ENCODE peak calls at places on chromosomes 2 and 18, in nine cellular contexts. T, J, U, V, I, G, S, Q and X are unnamed samples.

GRCh38 chr2:225630824-225631533 is 231.5 kb downstream of the NYAP2 start:
- DNase-seq in T (no peak), J (no peak), U (no peak), V (no peak), I (no peak), G (no peak), S (no peak), Q (no peak), X (no peak)

GRCh38 chr2:112482309-112483046 is 522 bp downstream of the TTL start:
- DNase-seq in T (no peak), J (peak; percentile 68), U (peak; percentile 39), V (peak; percentile 45), I (peak; percentile 77), G (peak; percentile 46), S (peak; percentile 38), Q (peak; percentile 41), X (peak; percentile 69)

GRCh38 chr2:235613671-235614070 is 119.8 kb downstream of the AGAP1 start:
- DNase-seq in T (no peak), J (no peak), U (no peak), V (no peak), I (no peak), G (no peak), S (no peak), Q (no peak), X (no peak)

GRCh38 chr2:121717529-121717928 is 19.1 kb downstream of the NIFK start:
- DNase-seq in T (no peak), J (no peak), U (no peak), V (no peak), I (no peak), G (no peak), S (no peak), Q (no peak), X (no peak)

GRCh38 chr2:8797682-8798081 is 39.7 kb downstream of the KIDINS220 start:
- DNase-seq in T (no peak), J (no peak), U (no peak), V (no peak), I (no peak), G (no peak), S (no peak), Q (peak; percentile 22), X (peak; percentile 22)

GRCh38 chr2:95305341-95306058 is 8.4 kb downstream of the KCNIP3 start:
- DNase-seq in T (no peak), J (no peak), U (no peak), V (no peak), I (no peak), G (no peak), S (no peak), Q (peak; percentile 80), X (peak; percentile 29)

GRCh38 chr2:174572556-174572955 is 25.0 kb downstream of the WIPF1 start:
- DNase-seq in T (no peak), J (no peak), U (no peak), V (no peak), I (no peak), G (no peak), S (no peak), Q (no peak), X (no peak)

GRCh38 chr18:657998-658946 is 819 bp downstream of the TYMS start:
- DNase-seq in T (peak; percentile 82), J (peak; percentile 88), U (peak; percentile 92), V (peak; percentile 93), I (peak; percentile 89), G (peak; percentile 96), S (peak; percentile 88), Q (peak; percentile 96), X (peak; percentile 94)

GRCh38 chr18:63149200-63149587 is 170.4 kb downstream of the BCL2 start:
- DNase-seq in T (no peak), J (no peak), U (no peak), V (no peak), I (no peak), G (peak; percentile 17), S (no peak), Q (no peak), X (no peak)

GRCh38 chr18:77645170-77645872 is 395.7 kb downstream of the GALR1 start:
- DNase-seq in T (no peak), J (no peak), U (no peak), V (no peak), I (no peak), G (no peak), S (no peak), Q (no peak), X (no peak)

GRCh38 chr2:201781583-201782051 is 884 bp upstream of the ALS2 start:
- DNase-seq in T (no peak), J (peak; percentile 68), U (peak; percentile 21), V (peak; percentile 9), I (peak; percentile 33), G (peak; percentile 25), S (peak; percentile 16), Q (no peak), X (peak; percentile 57)

GRCh38 chr2:147524912-147525311 is 319.9 kb upstream of the ACVR2A start:
- DNase-seq in T (no peak), J (no peak), U (no peak), V (no peak), I (no peak), G (no peak), S (no peak), Q (peak; percentile 24), X (no peak)

GRCh38 chr2:8134105-8134903 is 547.6 kb upstream of the ID2 start:
- DNase-seq in T (no peak), J (no peak), U (no peak), V (no peak), I (no peak), G (no peak), S (no peak), Q (no peak), X (no peak)

GRCh38 chr2:21812766-21813165 is 689.0 kb downstream of the TDRD15 start:
- DNase-seq in T (no peak), J (no peak), U (no peak), V (no peak), I (no peak), G (peak; percentile 10), S (no peak), Q (no peak), X (no peak)

GRCh38 chr18:48123324-48123723 is 192.9 kb upstream of the SMAD2 start:
- DNase-seq in T (no peak), J (no peak), U (no peak), V (no peak), I (no peak), G (no peak), S (no peak), Q (no peak), X (no peak)

GRCh38 chr2:159640176-159640575 is 23.8 kb upstream of the BAZ2B start:
- DNase-seq in T (no peak), J (no peak), U (no peak), V (no peak), I (no peak), G (no peak), S (no peak), Q (peak; percentile 2), X (no peak)

DNA sequence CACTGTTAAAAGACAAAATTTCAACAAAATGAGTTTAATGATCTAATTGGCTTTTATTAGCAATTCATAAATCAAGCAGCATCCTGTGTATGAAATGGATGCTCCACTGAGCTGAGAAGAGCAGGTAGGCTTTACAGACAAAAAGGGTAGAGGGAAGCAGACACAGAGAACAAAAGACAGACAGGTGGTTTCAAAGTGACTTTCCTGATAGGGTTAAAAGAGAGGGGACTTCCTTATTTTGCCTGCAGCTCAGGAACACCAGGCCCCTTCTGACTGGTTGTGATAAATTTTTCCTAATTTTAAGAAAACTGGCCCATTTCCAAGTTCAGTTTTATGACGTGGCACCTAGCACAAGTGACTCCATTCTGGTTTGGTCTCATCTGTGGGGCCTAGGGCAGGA is 11.9 kb downstream of the TEX51 start:
- DNase-seq in T (no peak), J (no peak), U (no peak), V (no peak), I (no peak), G (no peak), S (peak; percentile 67), Q (no peak), X (no peak)
- H3K9me2 ChIP-seq in T (no peaks in the 10 kb centered on the region), J (no peaks in the 10 kb centered on the region), U (no peaks in the 10 kb centered on the region), V (no peaks in the 10 kb centered on the region), I (no peaks in the 10 kb centered on the region), G (peaks cover 8% of the 10 kb centered on the region), S (no peaks in the 10 kb centered on the region), Q (no peaks in the 10 kb centered on the region), X (no peaks in the 10 kb centered on the region)

GRCh38 chr2:230877131-230877736 is 12.5 kb downstream of the ITM2C start:
- DNase-seq in T (no peak), J (no peak), U (no peak), V (no peak), I (no peak), G (no peak), S (no peak), Q (no peak), X (no peak)
- H3K4me3 ChIP-seq in T (no peak overlapping the region), J (no peak overlapping the region), U (no peak overlapping the region), V (no peak overlapping the region), I (no peak overlapping the region), G (no peak overlapping the region), S (no peak overlapping the region), Q (no peak overlapping the region), X (no peak overlapping the region)

GRCh38 chr2:44578401-44579135 is 216.8 kb downstream of the CAMKMT start:
- DNase-seq in T (no peak), J (peak; percentile 36), U (peak; percentile 11), V (no peak), I (no peak), G (no peak), S (no peak), Q (peak; percentile 66), X (peak; percentile 73)

GRCh38 chr2:44582363-44583008 is 220.7 kb downstream of the CAMKMT start:
- DNase-seq in T (no peak), J (peak; percentile 35), U (peak; percentile 63), V (peak; percentile 9), I (no peak), G (no peak), S (no peak), Q (peak; percentile 82), X (peak; percentile 65)

GRCh38 chr2:44580875-44581515 is 219.2 kb downstream of the CAMKMT start:
- DNase-seq in T (no peak), J (no peak), U (no peak), V (no peak), I (no peak), G (no peak), S (no peak), Q (no peak), X (no peak)

GRCh38 chr2:44579837-44580230 is 218.1 kb downstream of the CAMKMT start:
- DNase-seq in T (no peak), J (no peak), U (no peak), V (no peak), I (no peak), G (no peak), S (no peak), Q (no peak), X (peak; percentile 26)

GRCh38 chr2:44579136-44579836 is 217.5 kb downstream of the CAMKMT start:
- DNase-seq in T (no peak), J (peak; percentile 31), U (no peak), V (no peak), I (no peak), G (no peak), S (no peak), Q (peak; percentile 77), X (peak; percentile 16)
- H3K4me2 ChIP-seq in T (no peak overlapping the region), J (no peak overlapping the region), U (peak overlapping the region; percentile 42), V (peak overlapping the region; percentile 77), I (no peak overlapping the region), G (no peak overlapping the region), S (no peak overlapping the region), Q (peak overlapping the region; percentile 67), X (peak overlapping the region; percentile 75)

DNA sequence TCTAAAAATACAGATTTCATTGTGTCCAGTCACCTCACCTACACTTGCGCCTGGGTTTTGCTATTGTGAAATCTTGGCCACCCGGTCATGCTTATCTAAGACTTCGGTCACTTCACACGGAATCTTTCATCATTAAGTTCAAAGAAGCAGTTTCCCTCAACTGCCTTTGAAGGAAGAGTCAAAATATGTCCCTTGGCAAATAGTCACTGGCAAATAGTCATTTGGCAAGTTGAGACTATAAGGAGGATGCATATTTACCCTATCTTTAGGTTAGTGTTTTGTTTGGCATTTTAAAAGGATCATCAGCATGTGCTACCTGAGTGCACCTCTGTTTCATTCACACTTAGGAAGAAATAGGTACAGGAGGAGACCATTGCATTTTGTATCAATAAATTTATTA is 95.9 kb downstream of the FEZ2 start:
- DNase-seq in T (peak; percentile 23), J (no peak), U (no peak), V (no peak), I (no peak), G (no peak), S (no peak), Q (no peak), X (no peak)
- H3K9me2 ChIP-seq in T (no peaks in the 10 kb centered on the region), J (no peaks in the 10 kb centered on the region), U (no peaks in the 10 kb centered on the region), V (no peaks in the 10 kb centered on the region), I (no peaks in the 10 kb centered on the region), G (no peaks in the 10 kb centered on the region), S (no peaks in the 10 kb centered on the region), Q (no peaks in the 10 kb centered on the region), X (no peaks in the 10 kb centered on the region)